ENCODE peak calls at places on chromosomes 6 and 20, in four cellular contexts. B, N, D and W are unnamed samples.

GRCh38 chr6:37524025-37524647 is 24.4 kb upstream of the CCDC167 start:
- DNase-seq in B (no peak), N (no peak), D (no peak), W (no peak)

GRCh38 chr20:52993091-52993490 is 20.9 kb downstream of the TSHZ2 start:
- DNase-seq in B (no peak), N (no peak), D (no peak), W (no peak)

GRCh38 chr6:5833120-5833519 is 173.6 kb downstream of the NRN1 start:
- DNase-seq in D (no peak), B (no peak), N (no peak), W (no peak)

GRCh38 chr6:157323114-157323923 is at the start of gene TMEM242:
- DNase-seq in D (peak), N (peak), B (peak), W (peak)

GRCh38 chr6:129211626-129212025 is 328.7 kb downstream of the LAMA2 start:
- DNase-seq in N (no peak), D (no peak), B (no peak), W (no peak)

GRCh38 chr6:30323806-30324205 is 2.9 kb upstream of the TRIM39 start:
- DNase-seq in D (no peak), B (no peak), N (no peak), W (no peak)

GRCh38 chr20:48051810-48052491 is 266.7 kb upstream of the SULF2 start:
- DNase-seq in B (no peak), N (no peak), D (no peak), W (no peak)

GRCh38 chr6:157034433-157035230 is 257.5 kb downstream of the ARID1B start:
- DNase-seq in D (no peak), B (no peak), N (no peak), W (no peak)

GRCh38 chr6:136723780-136724179 is 68.5 kb downstream of the MAP3K5 start:
- DNase-seq in B (peak), D (no peak), N (no peak), W (no peak)

GRCh38 chr6:26051683-26052310 is 35.4 kb upstream of the HFE start:
- DNase-seq in B (no peak), N (no peak), D (no peak), W (no peak)

GRCh38 chr20:45860573-45861011 is 3.2 kb downstream of the ZSWIM3 start:
- DNase-seq in B (no peak), N (no peak), D (no peak), W (no peak)

GRCh38 chr6:7124631-7125030 is 16.9 kb downstream of the RREB1 start:
- DNase-seq in B (no peak), N (no peak), D (no peak), W (no peak)

GRCh38 chr6:139540276-139540675 is 165.8 kb upstream of the CITED2 start:
- DNase-seq in N (no peak), B (peak), D (no peak), W (no peak)

GRCh38 chr6:141403827-141404226 is 728.9 kb upstream of the GJE1 start:
- DNase-seq in D (no peak), B (no peak), N (peak), W (no peak)

GRCh38 chr20:24376523-24377085 is 92.8 kb upstream of the SYNDIG1 start:
- DNase-seq in B (no peak), N (no peak), D (no peak), W (no peak)

GRCh38 chr20:53755733-53756523 is 162.3 kb upstream of the ZNF217 start:
- DNase-seq in D (no peak), B (no peak), N (no peak), W (no peak)